ENCODE peak calls at places on chromosomes 5 and 9, in eight cellular contexts. T is HuH-7.5; S is stimulated activated CD4-positive, alpha-beta T cell treated with anti-CD3 and anti-CD28 coated beads, Interleukin-15, amount 100 ng/mL, for 1 hour; I is AG08395; P is DMS53; B is H54; K is hippocampal formation; N is Calu3. X is an unnamed sample.

GRCh38 chr5:43638556-43638955 is 35.6 kb downstream of the NNT start:
- DNase-seq in S (no peak), I (no peak), P (no peak), B (no peak), N (no peak), K (no peak), T (no peak), X (no peak)

GRCh38 chr9:36245906-36246305 is 12.3 kb downstream of the GNE start:
- DNase-seq in S (no peak), K (no peak), B (no peak), N (no peak), I (no peak), P (no peak), T (no peak), X (no peak)

GRCh38 chr5:83157120-83157519 is 79.8 kb downstream of the XRCC4 start:
- DNase-seq in T (no peak), I (no peak), K (no peak), B (no peak), N (no peak), P (peak; percentile 5), S (no peak), X (no peak)

GRCh38 chr9:137551656-137552534 is at the start of gene MRPL41:
- DNase-seq in K (peak; percentile 84), T (peak; percentile 99), B (peak; percentile 98), S (peak; percentile 82), P (peak; percentile 96), I (peak; percentile 98), N (peak; percentile 82), X (peak; percentile 85)

GRCh38 chr9:97570899-97571298 is 62.3 kb downstream of the TSTD2 start:
- DNase-seq in P (no peak), K (peak; percentile 34), B (no peak), N (no peak), T (no peak), S (no peak), I (no peak), X (no peak)

GRCh38 chr5:178895615-178896571 is at the start of gene ZFP2:
- DNase-seq in K (peak; percentile 25), T (peak; percentile 55), I (peak; percentile 64), N (peak; percentile 68), S (no peak), P (peak; percentile 77), B (peak; percentile 22), X (peak; percentile 19)

GRCh38 chr5:127934791-127935256 is 148.7 kb upstream of the SLC12A2 start:
- DNase-seq in S (no peak), N (peak; percentile 87), I (peak; percentile 24), T (peak; percentile 46), B (peak; percentile 42), K (no peak), P (peak; percentile 98), X (peak; percentile 95)

GRCh38 chr9:33465596-33466564 is 7.8 kb downstream of the NOL6 start:
- DNase-seq in T (no peak), B (no peak), P (no peak), I (no peak), S (no peak), K (no peak), N (no peak), X (no peak)

GRCh38 chr5:112691341-112691685 is 46.4 kb upstream of the APC start:
- DNase-seq in P (no peak), I (no peak), T (no peak), S (no peak), N (no peak), B (no peak), K (no peak), X (no peak)

GRCh38 chr5:115577741-115578140 is 24.5 kb downstream of the TICAM2 start:
- DNase-seq in S (no peak), B (no peak), P (no peak), N (no peak), K (no peak), T (no peak), I (no peak), X (no peak)

GRCh38 chr5:4022056-4022670 is 426.5 kb downstream of the IRX1 start:
- DNase-seq in K (no peak), P (no peak), S (no peak), I (no peak), T (no peak), B (no peak), N (no peak), X (no peak)

GRCh38 chr5:16135506-16135905 is 44.1 kb downstream of the MARCHF11 start:
- DNase-seq in N (no peak), K (no peak), P (no peak), S (no peak), T (no peak), B (no peak), I (no peak), X (no peak)

GRCh38 chr5:94057655-94058054 is 316.3 kb upstream of the POU5F2 start:
- DNase-seq in I (peak; percentile 3), B (no peak), S (no peak), N (no peak), K (no peak), P (no peak), T (no peak), X (no peak)

GRCh38 chr5:166164211-166164610 is 2127.2 kb upstream of the WWC1 start:
- DNase-seq in P (no peak), N (no peak), K (no peak), I (no peak), T (no peak), S (no peak), B (no peak), X (no peak)

GRCh38 chr9:121637441-121638222 is 13.8 kb upstream of the DAB2IP start:
- DNase-seq in K (peak; percentile 83), B (peak; percentile 96), P (peak; percentile 66), I (peak; percentile 78), T (no peak), N (no peak), S (no peak), X (peak; percentile 26)

GRCh38 chr9:98635374-98635773 is 73.4 kb downstream of the GABBR2 start:
- DNase-seq in K (no peak), S (no peak), P (peak; percentile 15), T (no peak), B (peak; percentile 35), N (peak; percentile 2), I (no peak), X (no peak)

GRCh38 chr5:180119031-180119885 is 47.7 kb upstream of the RNF130 start:
- DNase-seq in T (no peak), S (no peak), I (no peak), K (no peak), B (no peak), P (no peak), N (no peak), X (no peak)

GRCh38 chr9:86642721-86643120 is 288.5 kb upstream of the TUT7 start:
- DNase-seq in N (no peak), S (no peak), I (no peak), K (no peak), P (no peak), B (no peak), T (no peak), X (no peak)

GRCh38 chr9:134036130-134036529 is 10.8 kb downstream of the BRD3OS start:
- DNase-seq in T (no peak), P (no peak), I (no peak), B (no peak), N (no peak), S (no peak), K (no peak), X (no peak)

GRCh38 chr5:154213592-154213991 is 23.1 kb downstream of the GALNT10 start:
- DNase-seq in T (no peak), I (no peak), P (no peak), B (no peak), K (no peak), S (no peak), N (no peak), X (no peak)

GRCh38 chr5:157902440-157903116 is 43.6 kb upstream of the CLINT1 start:
- DNase-seq in B (no peak), K (no peak), N (no peak), P (no peak), S (no peak), T (no peak), I (no peak), X (no peak)

GRCh38 chr5:141559481-141559880 is 59.3 kb downstream of the DIAPH1 start:
- DNase-seq in S (no peak), N (no peak), B (no peak), I (no peak), K (no peak), P (no peak), T (no peak), X (no peak)

GRCh38 chr5:76801803-76802195 is 17.0 kb upstream of the F2RL1 start:
- DNase-seq in P (no peak), S (no peak), I (no peak), B (no peak), K (no peak), N (no peak), T (no peak), X (no peak)

GRCh38 chr5:171984748-171985419 is 21.6 kb downstream of the FBXW11 start:
- DNase-seq in N (no peak), T (no peak), K (no peak), I (peak; percentile 72), S (no peak), P (peak; percentile 28), B (peak; percentile 31), X (no peak)

GRCh38 chr5:126971455-126972019 is 58.8 kb downstream of the MARCHF3 start:
- DNase-seq in N (no peak), P (no peak), T (no peak), B (no peak), S (no peak), K (no peak), I (no peak), X (no peak)

GRCh38 chr5:152389209-152389608 is 15.9 kb downstream of the NMUR2 start:
- DNase-seq in S (no peak), T (no peak), N (no peak), K (no peak), B (no peak), P (no peak), I (no peak), X (peak; percentile 36)

GRCh38 chr5:129098488-129099183 is 4.1 kb downstream of the ISOC1 start:
- DNase-seq in B (no peak), N (no peak), S (no peak), T (no peak), K (no peak), I (no peak), P (no peak), X (no peak)

GRCh38 chr5:127042593-127042992 is 12.2 kb upstream of the MARCHF3 start:
- DNase-seq in K (no peak), P (no peak), I (no peak), S (no peak), B (no peak), N (no peak), T (no peak), X (peak; percentile 9)

GRCh38 chr5:133015466-133015865 is 10.9 kb downstream of the ZCCHC10 start:
- DNase-seq in N (no peak), K (no peak), S (no peak), B (no peak), I (peak; percentile 6), P (no peak), T (no peak), X (no peak)

X was measured in HT-29.